ENCODE peak calls at places on chromosomes 4 and X, in four cellular contexts. S, D, V and Q are unnamed samples. For H3K4me1 and H3K27me3, the result is how much of the 10 kb centered on the place peaks cover.

GRCh38 chr4:37763831-37764230 is 62.7 kb upstream of the PGM2 start:
- DNase-seq in S (no peak), D (no peak), V (no peak), Q (no peak)

GRCh38 chr4:103018391-103019318 is 850 bp downstream of the SLC9B1 start:
- DNase-seq in S (no peak), D (no peak), V (no peak), Q (no peak)

GRCh38 chr4:157204634-157205244 is 15.8 kb upstream of the GRIA2 start:
- DNase-seq in S (peak), D (no peak), V (peak), Q (no peak)

GRCh38 chr4:1043658-1044468 is 32.4 kb downstream of the FGFRL1 start:
- DNase-seq in S (peak), D (peak), V (peak), Q (peak)

GRCh38 chr4:149914521-149915115 is 99.0 kb upstream of the IQCM start:
- DNase-seq in S (no peak), D (no peak), V (peak), Q (no peak)

GRCh38 chr4:130632731-130633604 is 1537.0 kb downstream of the C4orf33 start:
- DNase-seq in S (no peak), D (no peak), V (no peak), Q (no peak)

GRCh38 chr4:154490589-154491340 is 834 bp downstream of the DCHS2 start:
- DNase-seq in S (no peak), D (no peak), V (peak), Q (no peak)

GRCh38 chrX:137052641-137053235 is 18.9 kb upstream of the GPR101 start:
- DNase-seq in S (no peak), D (no peak), V (peak), Q (no peak)

GRCh38 chr4:28557755-28558154 is 1697.1 kb downstream of the STIM2 start:
- DNase-seq in S (no peak), D (no peak), V (no peak), Q (no peak)

GRCh38 chrX:139828037-139828436 is 104.8 kb downstream of the ATP11C start:
- DNase-seq in S (no peak), D (no peak), V (no peak), Q (no peak)

GRCh38 chrX:120514236-120514635 is 45.1 kb upstream of the LAMP2 start:
- DNase-seq in S (no peak), D (no peak), V (peak), Q (no peak)

GRCh38 chr4:125316781-125317525 is 2.2 kb downstream of the FAT4 start:
- DNase-seq in S (peak), D (peak), V (peak), Q (peak)

GRCh38 chr4:159206427-159206871 is 103.6 kb downstream of the RAPGEF2 start:
- DNase-seq in S (no peak), D (no peak), V (no peak), Q (no peak)

GRCh38 chr4:78569291-78569821 is 17.8 kb downstream of the ANXA3 start:
- DNase-seq in S (no peak), D (no peak), V (no peak), Q (no peak)

GRCh38 chr4:38943355-38943754 is 75.7 kb downstream of the FAM114A1 start:
- DNase-seq in S (no peak), D (no peak), V (no peak), Q (peak)

GRCh38 chrX:66384722-66385121 is 220.7 kb downstream of the HEPH start:
- DNase-seq in S (no peak), D (no peak), V (no peak), Q (no peak)

GRCh38 chr4:76194325-76194724 is 19.3 kb downstream of the SCARB2 start:
- DNase-seq in S (no peak), D (no peak), V (no peak), Q (no peak)

GRCh38 chr4:55381502-55381901 is 14.3 kb upstream of the TMEM165 start:
- DNase-seq in S (no peak), D (no peak), V (no peak), Q (no peak)

GRCh38 chrX:110089656-110090404 is 86.9 kb downstream of the TMEM164 start:
- DNase-seq in S (no peak), D (no peak), V (no peak), Q (no peak)

GRCh38 chr4:114034189-114034588 is 54.7 kb upstream of the ARSJ start:
- DNase-seq in S (no peak), D (no peak), V (no peak), Q (no peak)

GRCh38 chrX:108447303-108447702 is 7.7 kb downstream of the COL4A5 start:
- DNase-seq in S (no peak), D (no peak), V (no peak), Q (no peak)

GRCh38 chr4:105145059-105145912 is 1.4 kb upstream of the TET2 start:
- DNase-seq in S (no peak), D (no peak), V (no peak), Q (no peak)

GRCh38 chrX:97039363-97040029 is 155.8 kb downstream of the RPA4 start:
- DNase-seq in S (no peak), D (no peak), V (no peak), Q (peak)

GRCh38 chrX:20067709-20068315 is 48.9 kb downstream of the MAP7D2 start:
- DNase-seq in S (peak), D (no peak), V (no peak), Q (peak)

GRCh38 chr4:140602714-140603113 is 34.0 kb upstream of the UCP1 start:
- DNase-seq in S (no peak), D (no peak), V (no peak), Q (no peak)

GRCh38 chr4:66575024-66575696 is 904.9 kb upstream of the EPHA5 start:
- DNase-seq in S (no peak), D (no peak), V (no peak), Q (no peak)

GRCh38 chrX:84188320-84188834 is 378 bp upstream of the RPS6KA6 start:
- DNase-seq in S (peak), D (peak), V (peak), Q (peak)

GRCh38 chr4:47933798-47934197 is 19.4 kb upstream of the NFXL1 start:
- DNase-seq in S (no peak), D (no peak), V (no peak), Q (no peak)

GRCh38 chrX:44674906-44675305 is 132.2 kb upstream of the FUNDC1 start:
- DNase-seq in S (no peak), D (no peak), V (no peak), Q (no peak)

GRCh38 chr4:158915683-158916241 is 146.9 kb downstream of the FNIP2 start:
- DNase-seq in S (no peak), D (no peak), V (no peak), Q (no peak)

GRCh38 chr4:20687894-20688293 is 12.4 kb upstream of the PACRGL start:
- DNase-seq in S (no peak), D (no peak), V (no peak), Q (no peak)

GRCh38 chr4:27007507-27007906 is 146.9 kb downstream of the STIM2 start:
- DNase-seq in S (no peak), D (no peak), V (no peak), Q (no peak)

GRCh38 chr4:105895609-105896460 is 564 bp downstream of the NPNT start:
- DNase-seq in S (peak), D (peak), V (peak), Q (peak)

GRCh38 chr4:155758500-155759371 is at the start of gene GUCY1B1:
- DNase-seq in S (peak), D (peak), V (peak), Q (peak)

GRCh38 chrX:74535211-74535621 is 79.2 kb downstream of the RLIM start:
- DNase-seq in S (no peak), D (no peak), V (peak), Q (no peak)

DNA sequence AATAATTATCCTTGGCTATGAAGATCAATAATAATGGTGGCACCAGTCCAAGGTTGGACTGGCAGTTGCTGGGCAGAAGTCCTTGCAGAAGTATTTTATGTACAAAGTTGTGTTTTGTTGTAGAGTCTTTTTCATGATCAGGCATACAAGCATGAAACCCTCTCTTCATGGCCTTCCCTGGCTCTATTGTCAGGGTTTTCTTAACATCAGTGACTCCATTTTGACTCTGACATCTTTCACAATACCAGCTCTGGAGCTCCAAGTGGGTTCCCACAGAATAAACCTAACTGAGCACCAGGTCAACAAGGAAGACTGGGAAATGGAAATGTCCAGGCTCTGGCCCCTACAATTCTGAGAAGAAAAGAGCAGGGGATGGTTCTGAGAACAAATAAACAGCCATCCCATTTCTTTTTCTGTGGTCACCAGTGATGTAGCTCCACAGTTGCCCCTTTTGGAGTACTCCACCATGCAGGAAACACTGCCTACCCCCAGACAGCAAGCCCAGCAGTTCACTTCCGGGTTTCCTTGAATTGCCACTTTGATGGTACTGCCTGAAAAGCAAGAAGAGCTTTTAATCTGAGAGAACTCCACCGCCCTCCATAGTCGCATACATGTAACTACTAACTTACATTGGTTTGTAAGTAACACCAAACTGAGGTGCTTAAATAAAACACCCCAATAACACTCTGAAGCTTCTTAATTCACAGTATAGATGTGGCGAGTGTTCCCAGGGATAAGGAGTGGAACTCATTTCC is 53.5 kb upstream of the HPSE start:
- DNase-seq in S (no peak), D (no peak), V (no peak), Q (no peak)
- TF ChIP-seq CTCF in S (no peak), D (no peak), V (peak), Q (no peak)

DNA sequence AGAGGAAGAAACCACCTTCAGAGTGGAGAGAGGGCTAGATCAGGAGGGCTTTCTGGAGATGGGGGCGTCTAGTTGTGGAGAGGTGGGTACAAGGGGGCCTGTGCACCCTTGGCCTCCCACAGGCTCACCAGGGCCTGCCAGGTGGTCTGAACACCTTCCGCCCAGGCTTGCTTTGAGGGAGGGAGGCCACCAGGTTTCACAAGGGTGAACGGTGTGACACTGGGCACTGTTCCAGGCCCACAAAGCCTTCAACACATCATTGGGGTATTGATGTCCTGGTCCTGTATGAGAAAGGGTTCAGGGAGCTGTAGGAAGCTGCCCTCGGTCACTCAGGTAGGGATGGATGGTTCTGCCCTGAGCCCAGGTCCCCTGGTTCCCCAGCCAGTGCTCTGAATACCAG is 6.0 kb downstream of the HTRA3 start:
- DNase-seq in S (no peak), D (no peak), V (no peak), Q (peak)
- H3K4me1 ChIP-seq in S (half or more), D (under half), V (under half), Q (half or more)

GRCh38 chr4:177640864-177641263 is 198.6 kb upstream of the AGA start:
- DNase-seq in S (no peak), D (no peak), V (no peak), Q (no peak)

GRCh38 chr4:177638871-177639270 is 196.6 kb upstream of the AGA start:
- DNase-seq in S (no peak), D (no peak), V (peak), Q (no peak)
- H3K27me3 ChIP-seq in S (under half), D (under half), V (under half), Q (under half)

GRCh38 chr4:146545102-146545501 is 23.4 kb upstream of the SLC10A7 start:
- DNase-seq in S (no peak), D (no peak), V (peak), Q (no peak)
- TF ChIP-seq CTCF in S (peak), D (no peak), V (peak), Q (no peak)